ENCODE peak calls at places on chromosome 19, in five cellular contexts. K is HTR-8/SVneo; N is activated CD4-positive, alpha-beta T cell treated with anti-CD3 and anti-CD28 coated beads for 48 hours; D is fibroblast of lung; Z is GM13976. L is an unnamed sample.
A peak's percentile ranks its signal among the peaks of the same experiment; 100 is the strongest.

GRCh38 chr19:18781047-18781600 is 10.0 kb downstream of the COMP start:
- DNase-seq in K (no peak), D (no peak), Z (no peak), N (no peak), L (no peak)

GRCh38 chr19:47273313-47274070 is 1.2 kb upstream of the INAFM1 start:
- DNase-seq in N (peak; percentile 94), Z (peak; percentile 94), K (peak; percentile 90), D (peak; percentile 92), L (peak; percentile 98)

GRCh38 chr19:42246143-42246868 is 3.9 kb upstream of the GSK3A start:
- DNase-seq in Z (no peak), N (no peak), D (peak; percentile 81), K (peak; percentile 58), L (no peak)

GRCh38 chr19:9741476-9742171 is 26.9 kb downstream of the ZNF846 start:
- DNase-seq in K (no peak), D (no peak), N (no peak), Z (no peak), L (no peak)

GRCh38 chr19:10812902-10813404 is 23.1 kb downstream of the TMED1 start:
- DNase-seq in Z (no peak), D (peak; percentile 96), K (peak; percentile 93), N (peak; percentile 58), L (no peak)

GRCh38 chr19:8938576-8938975 is 71.6 kb downstream of the MUC16 start:
- DNase-seq in N (no peak), D (no peak), K (no peak), Z (no peak), L (no peak)

GRCh38 chr19:9115307-9115813 is at the start of gene OR7G1:
- DNase-seq in Z (no peak), N (no peak), K (no peak), D (no peak), L (no peak)

GRCh38 chr19:38667552-38668205 is 20.2 kb downstream of the ACTN4 start:
- DNase-seq in N (no peak), Z (no peak), K (no peak), D (peak; percentile 89), L (no peak)

GRCh38 chr19:28705008-28705407 is 507.9 kb downstream of the UQCRFS1 start:
- DNase-seq in K (peak; percentile 22), N (no peak), D (peak; percentile 92), Z (no peak), L (no peak)

GRCh38 chr19:5877427-5877826 is 7.1 kb upstream of the FUT5 start:
- DNase-seq in K (no peak), Z (no peak), D (no peak), N (no peak), L (peak; percentile 2)

GRCh38 chr19:44943801-44944249 is 1.8 kb downstream of the APOC4 start:
- DNase-seq in K (no peak), N (no peak), D (no peak), Z (peak; percentile 92), L (peak; percentile 82)

GRCh38 chr19:28864577-28865042 is 348.3 kb downstream of the UQCRFS1 start:
- DNase-seq in N (no peak), Z (no peak), D (no peak), K (no peak), L (no peak)

GRCh38 chr19:383922-384800 is 24.8 kb downstream of the C2CD4C start:
- DNase-seq in D (no peak), K (no peak), N (peak; percentile 36), Z (no peak), L (no peak)

GRCh38 chr19:44800461-44800860 is 8.4 kb upstream of the BCAM start:
- DNase-seq in N (peak; percentile 91), Z (peak; percentile 94), D (peak; percentile 47), K (peak; percentile 92), L (peak; percentile 93)

GRCh38 chr19:34767967-34768366 is 5.0 kb downstream of the ZNF599 start:
- DNase-seq in D (no peak), K (no peak), Z (no peak), N (no peak), L (no peak)

GRCh38 chr19:8922591-8922990 is 87.6 kb downstream of the MUC16 start:
- DNase-seq in N (no peak), D (no peak), K (no peak), Z (no peak), L (no peak)

GRCh38 chr19:46489445-46490272 is 6.0 kb downstream of the PNMA8B start:
- DNase-seq in D (peak; percentile 83), N (no peak), K (no peak), Z (peak; percentile 48), L (no peak)

GRCh38 chr19:54525636-54526035 is 23.0 kb downstream of the LAIR2 start:
- DNase-seq in D (no peak), Z (no peak), K (no peak), N (no peak), L (no peak)

GRCh38 chr19:47541507-47541906 is 26.6 kb upstream of the NAPA start:
- DNase-seq in N (peak; percentile 18), Z (no peak), K (no peak), D (no peak), L (no peak)

GRCh38 chr19:50629801-50630200 is 9.9 kb downstream of the SYT3 start:
- DNase-seq in N (no peak), Z (peak; percentile 21), D (no peak), K (no peak), L (no peak)

GRCh38 chr19:45578861-45579260 is 5.7 kb downstream of the OPA3 start:
- DNase-seq in K (no peak), N (no peak), D (no peak), Z (peak; percentile 1), L (no peak)

GRCh38 chr19:47713046-47714021 is at the start of gene EHD2:
- DNase-seq in D (peak; percentile 69), Z (peak; percentile 78), N (peak; percentile 70), K (peak; percentile 72), L (no peak)

GRCh38 chr19:4042731-4043082 is 24.0 kb downstream of the ZBTB7A start:
- DNase-seq in Z (no peak), N (no peak), D (no peak), K (no peak), L (no peak)

GRCh38 chr19:1967087-1967608 is 26.2 kb downstream of the CSNK1G2 start:
- DNase-seq in Z (no peak), N (peak; percentile 28), D (no peak), K (no peak), L (no peak)

GRCh38 chr19:29247912-29248311 is 35.0 kb upstream of the UQCRFS1 start:
- DNase-seq in Z (no peak), N (no peak), D (no peak), K (no peak), L (no peak)

GRCh38 chr19:53962887-53963435 is at the start of gene CACNG8:
- DNase-seq in N (no peak), D (no peak), Z (peak; percentile 45), K (no peak), L (no peak)

GRCh38 chr19:46306501-46306900 is 9.7 kb downstream of the HIF3A start:
- DNase-seq in D (no peak), Z (no peak), N (no peak), K (no peak), L (no peak)

GRCh38 chr19:57566396-57567256 is 7.0 kb upstream of the ZNF550 start:
- DNase-seq in D (peak; percentile 54), Z (no peak), K (no peak), N (no peak), L (no peak)

GRCh38 chr19:51327066-51327985 is 14.6 kb downstream of the VSIG10L start:
- DNase-seq in D (no peak), N (peak; percentile 82), K (no peak), Z (peak; percentile 89), L (peak; percentile 69)

GRCh38 chr19:55640043-55640576 is 692 bp upstream of the ZNF580 start:
- DNase-seq in N (peak; percentile 87), Z (peak; percentile 59), K (no peak), D (peak; percentile 76), L (no peak)

GRCh38 chr19:48400018-48400742 is 6.7 kb downstream of the GRIN2D start:
- DNase-seq in Z (peak; percentile 63), K (no peak), N (peak; percentile 58), D (peak; percentile 76), L (no peak)

GRCh38 chr19:3250675-3251074 is 26.2 kb downstream of the CELF5 start:
- DNase-seq in D (no peak), Z (peak; percentile 70), N (peak; percentile 67), K (no peak), L (no peak)

GRCh38 chr19:18844806-18845329 is 13.1 kb downstream of the UPF1 start:
- DNase-seq in D (no peak), N (no peak), Z (no peak), K (no peak), L (no peak)

GRCh38 chr19:44277331-44277730 is 17.6 kb downstream of the ZNF233 start:
- DNase-seq in D (no peak), K (no peak), Z (no peak), N (no peak), L (no peak)

GRCh38 chr19:18710986-18711751 is 27.7 kb downstream of the CRTC1 start:
- DNase-seq in Z (no peak), D (peak; percentile 50), N (no peak), K (no peak), L (no peak)

GRCh38 chr19:55080915-55081772 is 5.5 kb downstream of the EPS8L1 start:
- DNase-seq in N (peak; percentile 94), K (peak; percentile 71), D (peak; percentile 45), Z (peak; percentile 98), L (peak; percentile 85)

GRCh38 chr19:14002571-14003278 is 3.4 kb downstream of the RFX1 start:
- DNase-seq in Z (peak; percentile 36), N (no peak), K (no peak), D (no peak), L (no peak)

GRCh38 chr19:736125-736524 is 14.8 kb upstream of the MISP start:
- DNase-seq in K (no peak), D (no peak), N (no peak), Z (no peak), L (no peak)

GRCh38 chr19:51726049-51726448 is 2.3 kb upstream of the HAS1 start:
- DNase-seq in N (no peak), K (peak; percentile 47), D (peak; percentile 77), Z (no peak), L (no peak)